ENCODE peak calls at places on chromosome 15, in nine cellular contexts. One of them, this sample, is unnamed.
A peak's percentile ranks its signal among the peaks of the same experiment; 100 is the strongest.

GRCh38 chr15:59388670-59389069 is 16.0 kb upstream of the MYO1E start:
- DNase-seq in astrocyte: no peak
- DNase-seq in sigmoid colon: no peak
- DNase-seq in colonic mucosa: no peak
- DNase-seq in body of pancreas: no peak
- DNase-seq in mammary epithelial cell: no peak
- DNase-seq in foreskin keratinocyte: no peak
- DNase-seq in left ventricle myocardium inferior: no peak
- DNase-seq in IMR-90: peak; percentile 70
- DNase-seq in this sample: no peak

GRCh38 chr15:60353245-60353940 is 44.4 kb downstream of the ANXA2 start:
- DNase-seq in astrocyte: peak; percentile 63
- DNase-seq in sigmoid colon: no peak
- DNase-seq in colonic mucosa: no peak
- DNase-seq in body of pancreas: no peak
- DNase-seq in mammary epithelial cell: no peak
- DNase-seq in foreskin keratinocyte: no peak
- DNase-seq in left ventricle myocardium inferior: no peak
- DNase-seq in IMR-90: peak; percentile 76
- DNase-seq in this sample: no peak

GRCh38 chr15:48644827-48645557 is 517 bp downstream of the FBN1 start:
- DNase-seq in astrocyte: peak; percentile 59
- DNase-seq in sigmoid colon: peak; percentile 69
- DNase-seq in colonic mucosa: no peak
- DNase-seq in body of pancreas: no peak
- DNase-seq in mammary epithelial cell: peak; percentile 63
- DNase-seq in foreskin keratinocyte: peak; percentile 36
- DNase-seq in left ventricle myocardium inferior: peak; percentile 49
- DNase-seq in IMR-90: peak; percentile 62
- DNase-seq in this sample: no peak

GRCh38 chr15:64029111-64029510 is 17.2 kb downstream of the DAPK2 start:
- DNase-seq in astrocyte: no peak
- DNase-seq in sigmoid colon: no peak
- DNase-seq in colonic mucosa: no peak
- DNase-seq in body of pancreas: no peak
- DNase-seq in mammary epithelial cell: no peak
- DNase-seq in foreskin keratinocyte: no peak
- DNase-seq in left ventricle myocardium inferior: no peak
- DNase-seq in IMR-90: no peak
- DNase-seq in this sample: no peak

GRCh38 chr15:52558196-52558595 is 10.6 kb downstream of the ARPP19 start:
- DNase-seq in astrocyte: peak; percentile 80
- DNase-seq in sigmoid colon: no peak
- DNase-seq in colonic mucosa: no peak
- DNase-seq in body of pancreas: no peak
- DNase-seq in mammary epithelial cell: peak; percentile 96
- DNase-seq in foreskin keratinocyte: peak; percentile 87
- DNase-seq in left ventricle myocardium inferior: no peak
- DNase-seq in IMR-90: peak; percentile 78
- DNase-seq in this sample: no peak

GRCh38 chr15:77851696-77852095 is 219.0 kb upstream of the LINGO1 start:
- DNase-seq in astrocyte: no peak
- DNase-seq in sigmoid colon: peak; percentile 37
- DNase-seq in colonic mucosa: no peak
- DNase-seq in body of pancreas: no peak
- DNase-seq in mammary epithelial cell: no peak
- DNase-seq in foreskin keratinocyte: no peak
- DNase-seq in left ventricle myocardium inferior: no peak
- DNase-seq in IMR-90: no peak
- DNase-seq in this sample: no peak

GRCh38 chr15:61685971-61686370 is 374.3 kb downstream of the VPS13C start:
- DNase-seq in astrocyte: no peak
- DNase-seq in sigmoid colon: no peak
- DNase-seq in colonic mucosa: no peak
- DNase-seq in body of pancreas: no peak
- DNase-seq in mammary epithelial cell: no peak
- DNase-seq in foreskin keratinocyte: no peak
- DNase-seq in left ventricle myocardium inferior: no peak
- DNase-seq in IMR-90: no peak
- DNase-seq in this sample: no peak

GRCh38 chr15:70049701-70050445 is 47.8 kb downstream of the TLE3 start:
- DNase-seq in astrocyte: no peak
- DNase-seq in sigmoid colon: peak; percentile 54
- DNase-seq in colonic mucosa: no peak
- DNase-seq in body of pancreas: no peak
- DNase-seq in mammary epithelial cell: no peak
- DNase-seq in foreskin keratinocyte: no peak
- DNase-seq in left ventricle myocardium inferior: no peak
- DNase-seq in IMR-90: no peak
- DNase-seq in this sample: no peak

GRCh38 chr15:94677202-94677790 is 445.9 kb downstream of the MCTP2 start:
- DNase-seq in astrocyte: no peak
- DNase-seq in sigmoid colon: no peak
- DNase-seq in colonic mucosa: no peak
- DNase-seq in body of pancreas: no peak
- DNase-seq in mammary epithelial cell: peak; percentile 96
- DNase-seq in foreskin keratinocyte: peak; percentile 95
- DNase-seq in left ventricle myocardium inferior: no peak
- DNase-seq in IMR-90: no peak
- DNase-seq in this sample: no peak

GRCh38 chr15:94673801-94674200 is 442.4 kb downstream of the MCTP2 start:
- DNase-seq in astrocyte: peak; percentile 39
- DNase-seq in sigmoid colon: no peak
- DNase-seq in colonic mucosa: no peak
- DNase-seq in body of pancreas: no peak
- DNase-seq in mammary epithelial cell: no peak
- DNase-seq in foreskin keratinocyte: no peak
- DNase-seq in left ventricle myocardium inferior: no peak
- DNase-seq in IMR-90: no peak
- DNase-seq in this sample: no peak

GRCh38 chr15:94670436-94671034 is 439.2 kb downstream of the MCTP2 start:
- DNase-seq in astrocyte: peak; percentile 13
- DNase-seq in sigmoid colon: no peak
- DNase-seq in colonic mucosa: no peak
- DNase-seq in body of pancreas: no peak
- DNase-seq in mammary epithelial cell: peak; percentile 40
- DNase-seq in foreskin keratinocyte: no peak
- DNase-seq in left ventricle myocardium inferior: no peak
- DNase-seq in IMR-90: peak; percentile 35
- DNase-seq in this sample: no peak

GRCh38 chr15:94671845-94672524 is 440.6 kb downstream of the MCTP2 start:
- DNase-seq in astrocyte: peak; percentile 44
- DNase-seq in sigmoid colon: peak; percentile 68
- DNase-seq in colonic mucosa: no peak
- DNase-seq in body of pancreas: no peak
- DNase-seq in mammary epithelial cell: no peak
- DNase-seq in foreskin keratinocyte: no peak
- DNase-seq in left ventricle myocardium inferior: no peak
- DNase-seq in IMR-90: peak; percentile 6
- DNase-seq in this sample: no peak

DNA sequence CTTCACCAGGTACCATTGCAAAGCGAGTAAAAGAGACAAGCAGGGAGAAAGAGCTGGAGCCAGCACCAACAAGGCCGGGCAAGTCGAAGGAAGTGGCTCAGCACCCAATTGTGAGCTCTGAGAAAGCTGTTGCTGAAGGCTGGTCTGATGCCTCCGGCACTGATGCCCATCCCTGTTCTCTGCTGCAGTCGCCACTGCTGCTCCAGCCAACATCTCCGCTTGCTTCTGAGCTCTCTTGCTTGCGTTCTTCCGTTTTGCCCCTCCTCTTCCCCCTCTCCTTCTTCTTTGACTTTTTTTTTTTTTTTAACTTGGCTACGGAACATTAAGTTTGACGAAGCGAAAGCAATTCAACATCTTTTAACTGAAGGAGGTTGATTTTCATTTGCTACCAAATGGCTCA is 442.9 kb downstream of the MCTP2 start:
- DNase-seq in astrocyte: peak; percentile 49
- DNase-seq in sigmoid colon: no peak
- DNase-seq in colonic mucosa: no peak
- DNase-seq in body of pancreas: no peak
- DNase-seq in mammary epithelial cell: peak; percentile 88
- DNase-seq in foreskin keratinocyte: peak; percentile 84
- DNase-seq in left ventricle myocardium inferior: no peak
- DNase-seq in IMR-90: no peak
- DNase-seq in this sample: no peak
- H3K27ac ChIP-seq in astrocyte: no peak overlapping the region
- H3K27ac ChIP-seq in sigmoid colon: no peak overlapping the region
- H3K27ac ChIP-seq in colonic mucosa: no peak overlapping the region
- H3K27ac ChIP-seq in body of pancreas: no peak overlapping the region
- H3K27ac ChIP-seq in mammary epithelial cell: peak overlapping the region; percentile 73
- H3K27ac ChIP-seq in foreskin keratinocyte: peak overlapping the region; percentile 17
- H3K27ac ChIP-seq in left ventricle myocardium inferior: no peak overlapping the region
- H3K27ac ChIP-seq in IMR-90: no peak overlapping the region
- H3K27ac ChIP-seq in this sample: no peak overlapping the region

GRCh38 chr15:25852027-25852426 is 11.1 kb downstream of the ATP10A start:
- DNase-seq in astrocyte: no peak
- DNase-seq in sigmoid colon: no peak
- DNase-seq in colonic mucosa: no peak
- DNase-seq in body of pancreas: no peak
- DNase-seq in mammary epithelial cell: no peak
- DNase-seq in foreskin keratinocyte: no peak
- DNase-seq in left ventricle myocardium inferior: no peak
- DNase-seq in IMR-90: no peak
- DNase-seq in this sample: no peak

GRCh38 chr15:25849431-25849921 is 13.7 kb downstream of the ATP10A start:
- DNase-seq in astrocyte: peak; percentile 88
- DNase-seq in sigmoid colon: peak; percentile 75
- DNase-seq in colonic mucosa: no peak
- DNase-seq in body of pancreas: peak; percentile 32
- DNase-seq in mammary epithelial cell: no peak
- DNase-seq in foreskin keratinocyte: no peak
- DNase-seq in left ventricle myocardium inferior: no peak
- DNase-seq in IMR-90: peak; percentile 83
- DNase-seq in this sample: no peak

GRCh38 chr15:25848769-25849430 is 14.2 kb downstream of the ATP10A start:
- DNase-seq in astrocyte: no peak
- DNase-seq in sigmoid colon: no peak
- DNase-seq in colonic mucosa: no peak
- DNase-seq in body of pancreas: no peak
- DNase-seq in mammary epithelial cell: no peak
- DNase-seq in foreskin keratinocyte: no peak
- DNase-seq in left ventricle myocardium inferior: no peak
- DNase-seq in IMR-90: no peak
- DNase-seq in this sample: no peak

GRCh38 chr15:25850154-25851111 is 12.7 kb downstream of the ATP10A start:
- DNase-seq in astrocyte: peak; percentile 64
- DNase-seq in sigmoid colon: peak; percentile 91
- DNase-seq in colonic mucosa: peak; percentile 57
- DNase-seq in body of pancreas: peak; percentile 60
- DNase-seq in mammary epithelial cell: no peak
- DNase-seq in foreskin keratinocyte: no peak
- DNase-seq in left ventricle myocardium inferior: peak; percentile 79
- DNase-seq in IMR-90: peak; percentile 70
- DNase-seq in this sample: peak; percentile 52

DNA sequence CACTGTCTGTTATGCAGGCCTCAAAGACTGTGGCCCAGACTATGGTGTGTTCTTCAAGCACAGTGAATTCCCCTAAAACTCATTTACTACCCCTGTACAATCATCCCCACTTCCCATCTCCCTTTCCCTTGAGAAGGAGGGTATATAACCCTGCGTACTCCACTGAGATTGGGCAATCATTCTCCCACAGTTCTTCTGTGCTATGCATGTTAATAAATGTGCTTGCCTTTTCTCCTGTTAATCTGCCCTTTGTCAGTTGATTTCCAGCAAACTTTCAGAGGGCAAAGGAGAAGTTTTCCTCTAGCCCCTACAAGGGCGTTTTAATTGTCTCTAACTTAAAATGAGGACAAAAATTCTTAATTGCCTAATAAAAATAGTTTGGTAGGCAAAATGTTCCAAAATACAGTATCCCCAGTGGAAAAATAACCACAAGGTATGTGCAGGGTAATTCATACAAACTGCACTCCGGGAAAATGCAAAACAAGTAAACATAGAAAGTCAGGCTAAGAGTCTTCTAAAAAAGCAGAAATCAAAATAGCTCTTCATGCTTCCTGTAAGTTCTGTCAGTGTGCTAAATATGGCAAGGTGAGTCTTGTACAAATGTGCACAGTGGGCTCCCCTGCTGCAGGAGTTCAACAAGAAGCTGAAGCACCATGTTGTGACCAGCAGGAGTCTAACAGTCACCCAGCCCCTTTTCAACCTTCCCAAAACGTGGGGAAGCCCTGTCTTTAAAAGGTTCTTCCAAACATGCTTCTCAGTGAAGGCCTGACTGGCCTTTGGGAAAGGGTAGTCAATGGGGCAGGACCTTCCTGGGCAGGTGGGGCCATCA is 10.2 kb downstream of the ATP10A start:
- DNase-seq in astrocyte: no peak
- DNase-seq in sigmoid colon: no peak
- DNase-seq in colonic mucosa: no peak
- DNase-seq in body of pancreas: no peak
- DNase-seq in mammary epithelial cell: no peak
- DNase-seq in foreskin keratinocyte: no peak
- DNase-seq in left ventricle myocardium inferior: no peak
- DNase-seq in IMR-90: no peak
- DNase-seq in this sample: no peak
- TF ChIP-seq CTCF in astrocyte: no peak
- TF ChIP-seq CTCF in sigmoid colon: no peak
- TF ChIP-seq CTCF in colonic mucosa: no peak
- TF ChIP-seq CTCF in body of pancreas: no peak
- TF ChIP-seq CTCF in mammary epithelial cell: no peak
- TF ChIP-seq CTCF in foreskin keratinocyte: no peak
- TF ChIP-seq CTCF in left ventricle myocardium inferior: no peak
- TF ChIP-seq CTCF in IMR-90: no peak
- TF ChIP-seq CTCF in this sample: no peak

GRCh38 chr15:90141646-90142045 is 39.4 kb upstream of the IDH2 start:
- DNase-seq in astrocyte: peak; percentile 50
- DNase-seq in sigmoid colon: no peak
- DNase-seq in colonic mucosa: no peak
- DNase-seq in body of pancreas: no peak
- DNase-seq in mammary epithelial cell: no peak
- DNase-seq in foreskin keratinocyte: no peak
- DNase-seq in left ventricle myocardium inferior: no peak
- DNase-seq in IMR-90: peak; percentile 66
- DNase-seq in this sample: no peak

GRCh38 chr15:90145761-90146160 is 43.5 kb upstream of the IDH2 start:
- DNase-seq in astrocyte: no peak
- DNase-seq in sigmoid colon: no peak
- DNase-seq in colonic mucosa: no peak
- DNase-seq in body of pancreas: no peak
- DNase-seq in mammary epithelial cell: no peak
- DNase-seq in foreskin keratinocyte: no peak
- DNase-seq in left ventricle myocardium inferior: no peak
- DNase-seq in IMR-90: no peak
- DNase-seq in this sample: no peak

GRCh38 chr15:90143176-90143655 is 40.9 kb upstream of the IDH2 start:
- DNase-seq in astrocyte: peak; percentile 14
- DNase-seq in sigmoid colon: peak; percentile 82
- DNase-seq in colonic mucosa: peak; percentile 86
- DNase-seq in body of pancreas: peak; percentile 96
- DNase-seq in mammary epithelial cell: peak; percentile 48
- DNase-seq in foreskin keratinocyte: peak; percentile 19
- DNase-seq in left ventricle myocardium inferior: peak; percentile 50
- DNase-seq in IMR-90: peak; percentile 33
- DNase-seq in this sample: peak; percentile 89

GRCh38 chr15:90142216-90143175 is 40.2 kb upstream of the IDH2 start:
- DNase-seq in astrocyte: no peak
- DNase-seq in sigmoid colon: no peak
- DNase-seq in colonic mucosa: no peak
- DNase-seq in body of pancreas: no peak
- DNase-seq in mammary epithelial cell: no peak
- DNase-seq in foreskin keratinocyte: no peak
- DNase-seq in left ventricle myocardium inferior: no peak
- DNase-seq in IMR-90: no peak
- DNase-seq in this sample: no peak

DNA sequence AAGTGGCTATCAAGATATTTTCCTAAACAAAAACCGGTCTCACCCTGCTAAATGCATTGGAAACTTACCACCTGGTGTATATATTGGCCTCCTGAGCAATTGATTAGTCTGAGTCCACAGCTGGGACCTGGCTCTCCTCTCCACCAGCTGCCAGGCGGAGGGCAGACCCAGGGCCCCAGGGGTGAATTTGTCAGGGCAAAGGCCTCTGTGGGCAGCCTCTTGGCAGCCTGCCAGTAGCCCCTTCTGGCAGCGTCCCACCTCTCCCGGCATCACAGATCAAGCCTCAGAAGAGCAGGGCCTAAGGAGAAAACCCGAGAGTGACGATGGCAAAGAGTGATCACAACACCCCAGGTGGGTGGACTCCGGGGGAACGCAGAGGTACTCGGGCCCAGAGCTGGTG is 43.0 kb upstream of the IDH2 start:
- DNase-seq in astrocyte: no peak
- DNase-seq in sigmoid colon: no peak
- DNase-seq in colonic mucosa: no peak
- DNase-seq in body of pancreas: peak; percentile 69
- DNase-seq in mammary epithelial cell: no peak
- DNase-seq in foreskin keratinocyte: no peak
- DNase-seq in left ventricle myocardium inferior: no peak
- DNase-seq in IMR-90: no peak
- DNase-seq in this sample: no peak
- H3K4me1 ChIP-seq in astrocyte: peaks cover 6% of the 10 kb centered on the region
- H3K4me1 ChIP-seq in sigmoid colon: peaks cover 19% of the 10 kb centered on the region
- H3K4me1 ChIP-seq in colonic mucosa: peaks cover 12% of the 10 kb centered on the region
- H3K4me1 ChIP-seq in body of pancreas: peaks cover 72% of the 10 kb centered on the region
- H3K4me1 ChIP-seq in mammary epithelial cell: peaks cover 4% of the 10 kb centered on the region
- H3K4me1 ChIP-seq in foreskin keratinocyte: no peaks in the 10 kb centered on the region
- H3K4me1 ChIP-seq in left ventricle myocardium inferior: peaks cover 8% of the 10 kb centered on the region
- H3K4me1 ChIP-seq in IMR-90: peaks cover 10% of the 10 kb centered on the region
- H3K4me1 ChIP-seq in this sample: peaks cover 6% of the 10 kb centered on the region

GRCh38 chr15:73686781-73687256 is 2.6 kb downstream of the CD276 start:
- DNase-seq in astrocyte: peak; percentile 95
- DNase-seq in sigmoid colon: peak; percentile 61
- DNase-seq in colonic mucosa: no peak
- DNase-seq in body of pancreas: peak; percentile 23
- DNase-seq in mammary epithelial cell: peak; percentile 73
- DNase-seq in foreskin keratinocyte: no peak
- DNase-seq in left ventricle myocardium inferior: no peak
- DNase-seq in IMR-90: peak; percentile 97
- DNase-seq in this sample: no peak
- H3K27ac ChIP-seq in astrocyte: peak overlapping the region; percentile 85
- H3K27ac ChIP-seq in sigmoid colon: no peak overlapping the region
- H3K27ac ChIP-seq in colonic mucosa: no peak overlapping the region
- H3K27ac ChIP-seq in body of pancreas: no peak overlapping the region
- H3K27ac ChIP-seq in mammary epithelial cell: peak overlapping the region; percentile 26
- H3K27ac ChIP-seq in foreskin keratinocyte: no peak overlapping the region
- H3K27ac ChIP-seq in left ventricle myocardium inferior: peak overlapping the region; percentile 91
- H3K27ac ChIP-seq in IMR-90: peak overlapping the region; percentile 36
- H3K27ac ChIP-seq in this sample: no peak overlapping the region